ENCODE peak calls at places on chromosomes 13 and 19, in ten cellular contexts. One of them, this sample, is unnamed.

GRCh38 chr13:112959206-112959605 is 9.8 kb upstream of the MCF2L start:
- DNase-seq in stimulated activated CD8-positive, alpha-beta memory T cell treated with anti-CD3 and anti-CD28 coated beads, Interleukin-15, amount 100 ng/mL, for 1 hour: no peak
- DNase-seq in psoas muscle: no peak
- DNase-seq in DMS153: peak; percentile 82
- DNase-seq in AG08395: no peak
- DNase-seq in GM06990: no peak
- DNase-seq in brain microvascular endothelial cell: no peak
- DNase-seq in colonic mucosa: no peak
- DNase-seq in effector memory CD8-positive, alpha-beta T cell: no peak
- DNase-seq in frontal cortex: peak; percentile 57
- DNase-seq in this sample: no peak

GRCh38 chr19:29845576-29846176 is 33.9 kb downstream of the CCNE1 start:
- DNase-seq in psoas muscle: peak; percentile 45
- DNase-seq in brain microvascular endothelial cell: peak; percentile 26
- DNase-seq in AG08395: peak; percentile 24
- DNase-seq in colonic mucosa: peak; percentile 67
- DNase-seq in DMS153: no peak
- DNase-seq in stimulated activated CD8-positive, alpha-beta memory T cell treated with anti-CD3 and anti-CD28 coated beads, Interleukin-15, amount 100 ng/mL, for 1 hour: no peak
- DNase-seq in GM06990: no peak
- DNase-seq in effector memory CD8-positive, alpha-beta T cell: no peak
- DNase-seq in frontal cortex: peak; percentile 28
- DNase-seq in this sample: peak; percentile 58

GRCh38 chr19:45100202-45100600 is 7.2 kb downstream of the PPP1R37 start:
- DNase-seq in colonic mucosa: no peak
- DNase-seq in DMS153: no peak
- DNase-seq in frontal cortex: no peak
- DNase-seq in AG08395: no peak
- DNase-seq in GM06990: no peak
- DNase-seq in psoas muscle: no peak
- DNase-seq in brain microvascular endothelial cell: no peak
- DNase-seq in effector memory CD8-positive, alpha-beta T cell: no peak
- DNase-seq in stimulated activated CD8-positive, alpha-beta memory T cell treated with anti-CD3 and anti-CD28 coated beads, Interleukin-15, amount 100 ng/mL, for 1 hour: no peak
- DNase-seq in this sample: no peak

GRCh38 chr19:9487016-9487415 is 11.4 kb downstream of the ZNF560 start:
- DNase-seq in brain microvascular endothelial cell: no peak
- DNase-seq in colonic mucosa: no peak
- DNase-seq in AG08395: no peak
- DNase-seq in effector memory CD8-positive, alpha-beta T cell: no peak
- DNase-seq in stimulated activated CD8-positive, alpha-beta memory T cell treated with anti-CD3 and anti-CD28 coated beads, Interleukin-15, amount 100 ng/mL, for 1 hour: no peak
- DNase-seq in GM06990: no peak
- DNase-seq in frontal cortex: no peak
- DNase-seq in DMS153: no peak
- DNase-seq in psoas muscle: no peak
- DNase-seq in this sample: no peak

GRCh38 chr19:48186541-48186991 is 16.1 kb downstream of the ZSWIM9 start:
- DNase-seq in effector memory CD8-positive, alpha-beta T cell: no peak
- DNase-seq in GM06990: peak; percentile 63
- DNase-seq in brain microvascular endothelial cell: no peak
- DNase-seq in colonic mucosa: no peak
- DNase-seq in DMS153: no peak
- DNase-seq in psoas muscle: no peak
- DNase-seq in stimulated activated CD8-positive, alpha-beta memory T cell treated with anti-CD3 and anti-CD28 coated beads, Interleukin-15, amount 100 ng/mL, for 1 hour: no peak
- DNase-seq in AG08395: no peak
- DNase-seq in frontal cortex: no peak
- DNase-seq in this sample: no peak

GRCh38 chr19:47653856-47654255 is 44.9 kb downstream of the BICRA start:
- DNase-seq in GM06990: no peak
- DNase-seq in psoas muscle: peak; percentile 77
- DNase-seq in effector memory CD8-positive, alpha-beta T cell: no peak
- DNase-seq in stimulated activated CD8-positive, alpha-beta memory T cell treated with anti-CD3 and anti-CD28 coated beads, Interleukin-15, amount 100 ng/mL, for 1 hour: no peak
- DNase-seq in DMS153: no peak
- DNase-seq in colonic mucosa: no peak
- DNase-seq in brain microvascular endothelial cell: no peak
- DNase-seq in AG08395: no peak
- DNase-seq in frontal cortex: no peak
- DNase-seq in this sample: no peak

GRCh38 chr19:35447870-35448492 is at the start of gene FFAR2:
- DNase-seq in brain microvascular endothelial cell: no peak
- DNase-seq in AG08395: no peak
- DNase-seq in stimulated activated CD8-positive, alpha-beta memory T cell treated with anti-CD3 and anti-CD28 coated beads, Interleukin-15, amount 100 ng/mL, for 1 hour: no peak
- DNase-seq in DMS153: no peak
- DNase-seq in frontal cortex: no peak
- DNase-seq in psoas muscle: no peak
- DNase-seq in GM06990: no peak
- DNase-seq in colonic mucosa: no peak
- DNase-seq in effector memory CD8-positive, alpha-beta T cell: no peak
- DNase-seq in this sample: no peak

GRCh38 chr19:19355606-19356139 is 35.0 kb downstream of the MAU2 start:
- DNase-seq in colonic mucosa: no peak
- DNase-seq in psoas muscle: no peak
- DNase-seq in stimulated activated CD8-positive, alpha-beta memory T cell treated with anti-CD3 and anti-CD28 coated beads, Interleukin-15, amount 100 ng/mL, for 1 hour: no peak
- DNase-seq in AG08395: no peak
- DNase-seq in brain microvascular endothelial cell: no peak
- DNase-seq in frontal cortex: no peak
- DNase-seq in GM06990: no peak
- DNase-seq in DMS153: no peak
- DNase-seq in effector memory CD8-positive, alpha-beta T cell: no peak
- DNase-seq in this sample: no peak

GRCh38 chr19:55369651-55370304 is 485 bp downstream of the IL11 start:
- DNase-seq in DMS153: no peak
- DNase-seq in colonic mucosa: no peak
- DNase-seq in GM06990: no peak
- DNase-seq in psoas muscle: no peak
- DNase-seq in stimulated activated CD8-positive, alpha-beta memory T cell treated with anti-CD3 and anti-CD28 coated beads, Interleukin-15, amount 100 ng/mL, for 1 hour: no peak
- DNase-seq in AG08395: peak; percentile 95
- DNase-seq in effector memory CD8-positive, alpha-beta T cell: no peak
- DNase-seq in brain microvascular endothelial cell: peak; percentile 74
- DNase-seq in frontal cortex: peak; percentile 68
- DNase-seq in this sample: peak; percentile 78

GRCh38 chr19:19656451-19657396 is 6.8 kb downstream of the ATP13A1 start:
- DNase-seq in GM06990: no peak
- DNase-seq in psoas muscle: peak; percentile 42
- DNase-seq in brain microvascular endothelial cell: no peak
- DNase-seq in colonic mucosa: no peak
- DNase-seq in frontal cortex: no peak
- DNase-seq in effector memory CD8-positive, alpha-beta T cell: no peak
- DNase-seq in AG08395: no peak
- DNase-seq in stimulated activated CD8-positive, alpha-beta memory T cell treated with anti-CD3 and anti-CD28 coated beads, Interleukin-15, amount 100 ng/mL, for 1 hour: no peak
- DNase-seq in DMS153: no peak
- DNase-seq in this sample: no peak

GRCh38 chr13:104641309-104641708 is 1575.1 kb upstream of the SLC10A2 start:
- DNase-seq in AG08395: no peak
- DNase-seq in colonic mucosa: no peak
- DNase-seq in effector memory CD8-positive, alpha-beta T cell: no peak
- DNase-seq in GM06990: no peak
- DNase-seq in psoas muscle: no peak
- DNase-seq in frontal cortex: no peak
- DNase-seq in DMS153: no peak
- DNase-seq in stimulated activated CD8-positive, alpha-beta memory T cell treated with anti-CD3 and anti-CD28 coated beads, Interleukin-15, amount 100 ng/mL, for 1 hour: no peak
- DNase-seq in brain microvascular endothelial cell: peak; percentile 85
- DNase-seq in this sample: no peak

GRCh38 chr13:39783051-39783450 is 127.6 kb downstream of the COG6 start:
- DNase-seq in GM06990: no peak
- DNase-seq in frontal cortex: no peak
- DNase-seq in colonic mucosa: no peak
- DNase-seq in stimulated activated CD8-positive, alpha-beta memory T cell treated with anti-CD3 and anti-CD28 coated beads, Interleukin-15, amount 100 ng/mL, for 1 hour: no peak
- DNase-seq in psoas muscle: no peak
- DNase-seq in brain microvascular endothelial cell: no peak
- DNase-seq in DMS153: no peak
- DNase-seq in effector memory CD8-positive, alpha-beta T cell: no peak
- DNase-seq in AG08395: no peak
- DNase-seq in this sample: no peak

GRCh38 chr13:52968074-52968700 is 60.4 kb upstream of the OLFM4 start:
- DNase-seq in AG08395: peak; percentile 69
- DNase-seq in DMS153: peak; percentile 89
- DNase-seq in psoas muscle: peak; percentile 74
- DNase-seq in brain microvascular endothelial cell: peak; percentile 58
- DNase-seq in GM06990: peak; percentile 31
- DNase-seq in stimulated activated CD8-positive, alpha-beta memory T cell treated with anti-CD3 and anti-CD28 coated beads, Interleukin-15, amount 100 ng/mL, for 1 hour: peak; percentile 29
- DNase-seq in frontal cortex: peak; percentile 24
- DNase-seq in colonic mucosa: peak; percentile 82
- DNase-seq in effector memory CD8-positive, alpha-beta T cell: peak; percentile 44
- DNase-seq in this sample: peak; percentile 84

GRCh38 chr19:609001-609340 is 19.3 kb downstream of the HCN2 start:
- DNase-seq in GM06990: no peak
- DNase-seq in frontal cortex: peak; percentile 87
- DNase-seq in effector memory CD8-positive, alpha-beta T cell: no peak
- DNase-seq in colonic mucosa: no peak
- DNase-seq in brain microvascular endothelial cell: no peak
- DNase-seq in AG08395: no peak
- DNase-seq in stimulated activated CD8-positive, alpha-beta memory T cell treated with anti-CD3 and anti-CD28 coated beads, Interleukin-15, amount 100 ng/mL, for 1 hour: no peak
- DNase-seq in DMS153: no peak
- DNase-seq in psoas muscle: peak; percentile 78
- DNase-seq in this sample: no peak

GRCh38 chr13:66225071-66225470 is 1005.1 kb downstream of the PCDH9 start:
- DNase-seq in colonic mucosa: no peak
- DNase-seq in stimulated activated CD8-positive, alpha-beta memory T cell treated with anti-CD3 and anti-CD28 coated beads, Interleukin-15, amount 100 ng/mL, for 1 hour: no peak
- DNase-seq in GM06990: no peak
- DNase-seq in frontal cortex: no peak
- DNase-seq in AG08395: no peak
- DNase-seq in psoas muscle: no peak
- DNase-seq in DMS153: no peak
- DNase-seq in brain microvascular endothelial cell: no peak
- DNase-seq in effector memory CD8-positive, alpha-beta T cell: no peak
- DNase-seq in this sample: no peak

GRCh38 chr13:51590966-51591627 is 6.8 kb downstream of the WDFY2 start:
- DNase-seq in effector memory CD8-positive, alpha-beta T cell: no peak
- DNase-seq in stimulated activated CD8-positive, alpha-beta memory T cell treated with anti-CD3 and anti-CD28 coated beads, Interleukin-15, amount 100 ng/mL, for 1 hour: no peak
- DNase-seq in GM06990: no peak
- DNase-seq in DMS153: no peak
- DNase-seq in brain microvascular endothelial cell: peak; percentile 80
- DNase-seq in colonic mucosa: no peak
- DNase-seq in frontal cortex: no peak
- DNase-seq in psoas muscle: no peak
- DNase-seq in AG08395: peak; percentile 86
- DNase-seq in this sample: no peak

GRCh38 chr19:33094504-33095067 is 13.6 kb downstream of the GPATCH1 start:
- DNase-seq in DMS153: no peak
- DNase-seq in brain microvascular endothelial cell: no peak
- DNase-seq in AG08395: no peak
- DNase-seq in psoas muscle: no peak
- DNase-seq in GM06990: no peak
- DNase-seq in stimulated activated CD8-positive, alpha-beta memory T cell treated with anti-CD3 and anti-CD28 coated beads, Interleukin-15, amount 100 ng/mL, for 1 hour: no peak
- DNase-seq in effector memory CD8-positive, alpha-beta T cell: no peak
- DNase-seq in colonic mucosa: peak; percentile 41
- DNase-seq in frontal cortex: no peak
- DNase-seq in this sample: no peak

GRCh38 chr13:96785986-96786385 is 208.3 kb downstream of the OXGR1 start:
- DNase-seq in effector memory CD8-positive, alpha-beta T cell: no peak
- DNase-seq in AG08395: no peak
- DNase-seq in DMS153: no peak
- DNase-seq in colonic mucosa: no peak
- DNase-seq in psoas muscle: no peak
- DNase-seq in brain microvascular endothelial cell: no peak
- DNase-seq in GM06990: no peak
- DNase-seq in stimulated activated CD8-positive, alpha-beta memory T cell treated with anti-CD3 and anti-CD28 coated beads, Interleukin-15, amount 100 ng/mL, for 1 hour: no peak
- DNase-seq in frontal cortex: no peak
- DNase-seq in this sample: no peak

GRCh38 chr19:17450264-17451075 is 2.0 kb upstream of the TMEM221 start:
- DNase-seq in frontal cortex: no peak
- DNase-seq in stimulated activated CD8-positive, alpha-beta memory T cell treated with anti-CD3 and anti-CD28 coated beads, Interleukin-15, amount 100 ng/mL, for 1 hour: no peak
- DNase-seq in GM06990: peak; percentile 35
- DNase-seq in colonic mucosa: no peak
- DNase-seq in AG08395: no peak
- DNase-seq in DMS153: no peak
- DNase-seq in psoas muscle: no peak
- DNase-seq in effector memory CD8-positive, alpha-beta T cell: no peak
- DNase-seq in brain microvascular endothelial cell: no peak
- DNase-seq in this sample: no peak

GRCh38 chr19:42323473-42323851 is 2.0 kb upstream of the MEGF8 start:
- DNase-seq in brain microvascular endothelial cell: no peak
- DNase-seq in stimulated activated CD8-positive, alpha-beta memory T cell treated with anti-CD3 and anti-CD28 coated beads, Interleukin-15, amount 100 ng/mL, for 1 hour: no peak
- DNase-seq in psoas muscle: no peak
- DNase-seq in DMS153: no peak
- DNase-seq in GM06990: no peak
- DNase-seq in colonic mucosa: peak; percentile 46
- DNase-seq in frontal cortex: no peak
- DNase-seq in AG08395: no peak
- DNase-seq in effector memory CD8-positive, alpha-beta T cell: no peak
- DNase-seq in this sample: no peak

GRCh38 chr19:33819875-33820781 is 23.5 kb downstream of the KCTD15 start:
- DNase-seq in brain microvascular endothelial cell: peak; percentile 23
- DNase-seq in psoas muscle: peak; percentile 87
- DNase-seq in GM06990: no peak
- DNase-seq in DMS153: no peak
- DNase-seq in stimulated activated CD8-positive, alpha-beta memory T cell treated with anti-CD3 and anti-CD28 coated beads, Interleukin-15, amount 100 ng/mL, for 1 hour: no peak
- DNase-seq in AG08395: peak; percentile 85
- DNase-seq in effector memory CD8-positive, alpha-beta T cell: peak; percentile 27
- DNase-seq in frontal cortex: peak; percentile 51
- DNase-seq in colonic mucosa: peak; percentile 87
- DNase-seq in this sample: peak; percentile 51

GRCh38 chr13:33319859-33320258 is 34.3 kb upstream of the STARD13 start:
- DNase-seq in psoas muscle: no peak
- DNase-seq in stimulated activated CD8-positive, alpha-beta memory T cell treated with anti-CD3 and anti-CD28 coated beads, Interleukin-15, amount 100 ng/mL, for 1 hour: no peak
- DNase-seq in effector memory CD8-positive, alpha-beta T cell: no peak
- DNase-seq in brain microvascular endothelial cell: no peak
- DNase-seq in DMS153: no peak
- DNase-seq in frontal cortex: no peak
- DNase-seq in AG08395: no peak
- DNase-seq in GM06990: no peak
- DNase-seq in colonic mucosa: no peak
- DNase-seq in this sample: peak; percentile 18

GRCh38 chr13:37481005-37481857 is 117.3 kb downstream of the POSTN start:
- DNase-seq in stimulated activated CD8-positive, alpha-beta memory T cell treated with anti-CD3 and anti-CD28 coated beads, Interleukin-15, amount 100 ng/mL, for 1 hour: no peak
- DNase-seq in effector memory CD8-positive, alpha-beta T cell: no peak
- DNase-seq in brain microvascular endothelial cell: no peak
- DNase-seq in DMS153: peak; percentile 94
- DNase-seq in psoas muscle: no peak
- DNase-seq in AG08395: peak; percentile 16
- DNase-seq in GM06990: no peak
- DNase-seq in colonic mucosa: no peak
- DNase-seq in frontal cortex: no peak
- DNase-seq in this sample: peak; percentile 85

GRCh38 chr13:93260591-93260990 is 34.0 kb downstream of the GPC6 start:
- DNase-seq in DMS153: no peak
- DNase-seq in psoas muscle: no peak
- DNase-seq in colonic mucosa: no peak
- DNase-seq in GM06990: no peak
- DNase-seq in frontal cortex: no peak
- DNase-seq in AG08395: peak; percentile 11
- DNase-seq in brain microvascular endothelial cell: no peak
- DNase-seq in effector memory CD8-positive, alpha-beta T cell: no peak
- DNase-seq in stimulated activated CD8-positive, alpha-beta memory T cell treated with anti-CD3 and anti-CD28 coated beads, Interleukin-15, amount 100 ng/mL, for 1 hour: no peak
- DNase-seq in this sample: no peak

GRCh38 chr19:40962460-40962961 is 28.6 kb upstream of the CYP2B6 start:
- DNase-seq in stimulated activated CD8-positive, alpha-beta memory T cell treated with anti-CD3 and anti-CD28 coated beads, Interleukin-15, amount 100 ng/mL, for 1 hour: no peak
- DNase-seq in brain microvascular endothelial cell: peak; percentile 38
- DNase-seq in colonic mucosa: no peak
- DNase-seq in GM06990: no peak
- DNase-seq in frontal cortex: no peak
- DNase-seq in DMS153: no peak
- DNase-seq in effector memory CD8-positive, alpha-beta T cell: no peak
- DNase-seq in AG08395: peak; percentile 17
- DNase-seq in psoas muscle: no peak
- DNase-seq in this sample: no peak

GRCh38 chr13:79724348-79725103 is 243.6 kb downstream of the NDFIP2 start:
- DNase-seq in AG08395: no peak
- DNase-seq in frontal cortex: no peak
- DNase-seq in colonic mucosa: peak; percentile 44
- DNase-seq in psoas muscle: no peak
- DNase-seq in GM06990: no peak
- DNase-seq in stimulated activated CD8-positive, alpha-beta memory T cell treated with anti-CD3 and anti-CD28 coated beads, Interleukin-15, amount 100 ng/mL, for 1 hour: no peak
- DNase-seq in effector memory CD8-positive, alpha-beta T cell: no peak
- DNase-seq in brain microvascular endothelial cell: no peak
- DNase-seq in DMS153: peak; percentile 38
- DNase-seq in this sample: peak; percentile 22

GRCh38 chr13:110371550-110372465 is 64.7 kb downstream of the COL4A2 start:
- DNase-seq in AG08395: no peak
- DNase-seq in brain microvascular endothelial cell: peak; percentile 64
- DNase-seq in frontal cortex: no peak
- DNase-seq in GM06990: peak; percentile 42
- DNase-seq in DMS153: no peak
- DNase-seq in colonic mucosa: no peak
- DNase-seq in stimulated activated CD8-positive, alpha-beta memory T cell treated with anti-CD3 and anti-CD28 coated beads, Interleukin-15, amount 100 ng/mL, for 1 hour: no peak
- DNase-seq in effector memory CD8-positive, alpha-beta T cell: no peak
- DNase-seq in psoas muscle: no peak
- DNase-seq in this sample: no peak

GRCh38 chr19:38046254-38047047 is 139.4 kb downstream of the SIPA1L3 start:
- DNase-seq in GM06990: peak; percentile 87
- DNase-seq in stimulated activated CD8-positive, alpha-beta memory T cell treated with anti-CD3 and anti-CD28 coated beads, Interleukin-15, amount 100 ng/mL, for 1 hour: no peak
- DNase-seq in DMS153: no peak
- DNase-seq in colonic mucosa: peak; percentile 31
- DNase-seq in psoas muscle: no peak
- DNase-seq in frontal cortex: no peak
- DNase-seq in effector memory CD8-positive, alpha-beta T cell: no peak
- DNase-seq in brain microvascular endothelial cell: no peak
- DNase-seq in AG08395: no peak
- DNase-seq in this sample: no peak

This sample was measured in NCI-H748 treated with DMSO at 0.1 percent for 48 hours.